ENCODE peak calls at places on chromosome 12, in seven cellular contexts. One of them, this sample, is unnamed.

GRCh38 chr12:68264175-68264863 is 10.9 kb upstream of the IL22 start:
- DNase-seq in stimulated activated CD4-positive, alpha-beta T cell treated with anti-CD3 and anti-CD28 coated beads, Interleukin-15, amount 100 ng/mL, for 1 hour: no peak
- DNase-seq in fibroblast of lung: peak; percentile 59
- DNase-seq in MV-4-11: no peak
- DNase-seq in DMS79 treated with DMSO at 0.1 percent for 48 hours: no peak
- DNase-seq in NCI-H1092 treated with DMSO at 0.1 percent for 48 hours: no peak
- DNase-seq in gastrocnemius medialis: no peak
- DNase-seq in this sample: no peak

GRCh38 chr12:6823161-6824084 is 1.8 kb downstream of the GPR162 start:
- DNase-seq in stimulated activated CD4-positive, alpha-beta T cell treated with anti-CD3 and anti-CD28 coated beads, Interleukin-15, amount 100 ng/mL, for 1 hour: no peak
- DNase-seq in MV-4-11: no peak
- DNase-seq in DMS79 treated with DMSO at 0.1 percent for 48 hours: no peak
- DNase-seq in fibroblast of lung: no peak
- DNase-seq in NCI-H1092 treated with DMSO at 0.1 percent for 48 hours: no peak
- DNase-seq in gastrocnemius medialis: no peak
- DNase-seq in this sample: no peak

GRCh38 chr12:26691234-26691970 is 141.6 kb downstream of the ITPR2 start:
- DNase-seq in fibroblast of lung: peak; percentile 99
- DNase-seq in gastrocnemius medialis: no peak
- DNase-seq in MV-4-11: no peak
- DNase-seq in NCI-H1092 treated with DMSO at 0.1 percent for 48 hours: no peak
- DNase-seq in stimulated activated CD4-positive, alpha-beta T cell treated with anti-CD3 and anti-CD28 coated beads, Interleukin-15, amount 100 ng/mL, for 1 hour: no peak
- DNase-seq in DMS79 treated with DMSO at 0.1 percent for 48 hours: no peak
- DNase-seq in this sample: no peak

GRCh38 chr12:69949324-69949723 is 124.3 kb downstream of the MYRFL start:
- DNase-seq in DMS79 treated with DMSO at 0.1 percent for 48 hours: no peak
- DNase-seq in MV-4-11: no peak
- DNase-seq in stimulated activated CD4-positive, alpha-beta T cell treated with anti-CD3 and anti-CD28 coated beads, Interleukin-15, amount 100 ng/mL, for 1 hour: no peak
- DNase-seq in NCI-H1092 treated with DMSO at 0.1 percent for 48 hours: no peak
- DNase-seq in gastrocnemius medialis: no peak
- DNase-seq in fibroblast of lung: no peak
- DNase-seq in this sample: no peak

GRCh38 chr12:57276935-57277563 is 26.1 kb upstream of the STAC3 start:
- DNase-seq in MV-4-11: no peak
- DNase-seq in stimulated activated CD4-positive, alpha-beta T cell treated with anti-CD3 and anti-CD28 coated beads, Interleukin-15, amount 100 ng/mL, for 1 hour: no peak
- DNase-seq in gastrocnemius medialis: no peak
- DNase-seq in NCI-H1092 treated with DMSO at 0.1 percent for 48 hours: no peak
- DNase-seq in DMS79 treated with DMSO at 0.1 percent for 48 hours: no peak
- DNase-seq in fibroblast of lung: peak; percentile 18
- DNase-seq in this sample: no peak

GRCh38 chr12:124551268-124552144 is 15.9 kb downstream of the NCOR2 start:
- DNase-seq in gastrocnemius medialis: peak; percentile 56
- DNase-seq in MV-4-11: peak; percentile 88
- DNase-seq in NCI-H1092 treated with DMSO at 0.1 percent for 48 hours: peak; percentile 47
- DNase-seq in fibroblast of lung: no peak
- DNase-seq in DMS79 treated with DMSO at 0.1 percent for 48 hours: peak; percentile 75
- DNase-seq in stimulated activated CD4-positive, alpha-beta T cell treated with anti-CD3 and anti-CD28 coated beads, Interleukin-15, amount 100 ng/mL, for 1 hour: no peak
- DNase-seq in this sample: no peak

GRCh38 chr12:79127268-79127895 is 262.8 kb downstream of the SYT1 start:
- DNase-seq in fibroblast of lung: peak; percentile 99
- DNase-seq in stimulated activated CD4-positive, alpha-beta T cell treated with anti-CD3 and anti-CD28 coated beads, Interleukin-15, amount 100 ng/mL, for 1 hour: no peak
- DNase-seq in MV-4-11: peak; percentile 95
- DNase-seq in gastrocnemius medialis: no peak
- DNase-seq in NCI-H1092 treated with DMSO at 0.1 percent for 48 hours: no peak
- DNase-seq in DMS79 treated with DMSO at 0.1 percent for 48 hours: no peak
- DNase-seq in this sample: no peak

GRCh38 chr12:45852508-45852907 is 123.0 kb downstream of the ARID2 start:
- DNase-seq in DMS79 treated with DMSO at 0.1 percent for 48 hours: no peak
- DNase-seq in MV-4-11: no peak
- DNase-seq in gastrocnemius medialis: no peak
- DNase-seq in fibroblast of lung: no peak
- DNase-seq in stimulated activated CD4-positive, alpha-beta T cell treated with anti-CD3 and anti-CD28 coated beads, Interleukin-15, amount 100 ng/mL, for 1 hour: no peak
- DNase-seq in NCI-H1092 treated with DMSO at 0.1 percent for 48 hours: no peak
- DNase-seq in this sample: no peak

GRCh38 chr12:117513353-117513752 is 151.9 kb upstream of the NOS1 start:
- DNase-seq in stimulated activated CD4-positive, alpha-beta T cell treated with anti-CD3 and anti-CD28 coated beads, Interleukin-15, amount 100 ng/mL, for 1 hour: no peak
- DNase-seq in fibroblast of lung: no peak
- DNase-seq in MV-4-11: no peak
- DNase-seq in gastrocnemius medialis: no peak
- DNase-seq in NCI-H1092 treated with DMSO at 0.1 percent for 48 hours: peak; percentile 14
- DNase-seq in DMS79 treated with DMSO at 0.1 percent for 48 hours: no peak
- DNase-seq in this sample: no peak

GRCh38 chr12:51901121-51901812 is 6.0 kb upstream of the ACVRL1 start:
- DNase-seq in stimulated activated CD4-positive, alpha-beta T cell treated with anti-CD3 and anti-CD28 coated beads, Interleukin-15, amount 100 ng/mL, for 1 hour: no peak
- DNase-seq in MV-4-11: no peak
- DNase-seq in NCI-H1092 treated with DMSO at 0.1 percent for 48 hours: no peak
- DNase-seq in gastrocnemius medialis: no peak
- DNase-seq in fibroblast of lung: no peak
- DNase-seq in DMS79 treated with DMSO at 0.1 percent for 48 hours: no peak
- DNase-seq in this sample: no peak

GRCh38 chr12:115294443-115295133 is 610.6 kb upstream of the TBX3 start:
- DNase-seq in gastrocnemius medialis: no peak
- DNase-seq in DMS79 treated with DMSO at 0.1 percent for 48 hours: peak; percentile 47
- DNase-seq in NCI-H1092 treated with DMSO at 0.1 percent for 48 hours: no peak
- DNase-seq in MV-4-11: no peak
- DNase-seq in stimulated activated CD4-positive, alpha-beta T cell treated with anti-CD3 and anti-CD28 coated beads, Interleukin-15, amount 100 ng/mL, for 1 hour: no peak
- DNase-seq in fibroblast of lung: peak; percentile 43
- DNase-seq in this sample: no peak

GRCh38 chr12:107493646-107494045 is 192.0 kb upstream of the PWP1 start:
- DNase-seq in gastrocnemius medialis: no peak
- DNase-seq in fibroblast of lung: no peak
- DNase-seq in stimulated activated CD4-positive, alpha-beta T cell treated with anti-CD3 and anti-CD28 coated beads, Interleukin-15, amount 100 ng/mL, for 1 hour: no peak
- DNase-seq in MV-4-11: peak; percentile 0
- DNase-seq in DMS79 treated with DMSO at 0.1 percent for 48 hours: no peak
- DNase-seq in NCI-H1092 treated with DMSO at 0.1 percent for 48 hours: no peak
- DNase-seq in this sample: no peak

GRCh38 chr12:51392556-51393237 is 1.5 kb upstream of the GALNT6 start:
- DNase-seq in MV-4-11: no peak
- DNase-seq in stimulated activated CD4-positive, alpha-beta T cell treated with anti-CD3 and anti-CD28 coated beads, Interleukin-15, amount 100 ng/mL, for 1 hour: no peak
- DNase-seq in gastrocnemius medialis: no peak
- DNase-seq in fibroblast of lung: peak; percentile 54
- DNase-seq in NCI-H1092 treated with DMSO at 0.1 percent for 48 hours: no peak
- DNase-seq in DMS79 treated with DMSO at 0.1 percent for 48 hours: peak; percentile 10
- DNase-seq in this sample: no peak

GRCh38 chr12:90106568-90106967 is 397.9 kb upstream of the ATP2B1 start:
- DNase-seq in MV-4-11: no peak
- DNase-seq in NCI-H1092 treated with DMSO at 0.1 percent for 48 hours: no peak
- DNase-seq in gastrocnemius medialis: no peak
- DNase-seq in DMS79 treated with DMSO at 0.1 percent for 48 hours: no peak
- DNase-seq in stimulated activated CD4-positive, alpha-beta T cell treated with anti-CD3 and anti-CD28 coated beads, Interleukin-15, amount 100 ng/mL, for 1 hour: no peak
- DNase-seq in fibroblast of lung: no peak
- DNase-seq in this sample: no peak

GRCh38 chr12:10368206-10369171 is 21.4 kb downstream of the KLRK1 start:
- DNase-seq in gastrocnemius medialis: no peak
- DNase-seq in DMS79 treated with DMSO at 0.1 percent for 48 hours: no peak
- DNase-seq in MV-4-11: peak; percentile 21
- DNase-seq in fibroblast of lung: no peak
- DNase-seq in NCI-H1092 treated with DMSO at 0.1 percent for 48 hours: no peak
- DNase-seq in stimulated activated CD4-positive, alpha-beta T cell treated with anti-CD3 and anti-CD28 coated beads, Interleukin-15, amount 100 ng/mL, for 1 hour: no peak
- DNase-seq in this sample: no peak

GRCh38 chr12:115166698-115167315 is 482.8 kb upstream of the TBX3 start:
- DNase-seq in MV-4-11: no peak
- DNase-seq in gastrocnemius medialis: no peak
- DNase-seq in DMS79 treated with DMSO at 0.1 percent for 48 hours: no peak
- DNase-seq in fibroblast of lung: peak; percentile 75
- DNase-seq in NCI-H1092 treated with DMSO at 0.1 percent for 48 hours: peak; percentile 8
- DNase-seq in stimulated activated CD4-positive, alpha-beta T cell treated with anti-CD3 and anti-CD28 coated beads, Interleukin-15, amount 100 ng/mL, for 1 hour: no peak
- DNase-seq in this sample: no peak

GRCh38 chr12:68631177-68631576 is 20.5 kb downstream of the RAP1B start:
- DNase-seq in DMS79 treated with DMSO at 0.1 percent for 48 hours: no peak
- DNase-seq in stimulated activated CD4-positive, alpha-beta T cell treated with anti-CD3 and anti-CD28 coated beads, Interleukin-15, amount 100 ng/mL, for 1 hour: no peak
- DNase-seq in NCI-H1092 treated with DMSO at 0.1 percent for 48 hours: no peak
- DNase-seq in fibroblast of lung: peak; percentile 59
- DNase-seq in MV-4-11: no peak
- DNase-seq in gastrocnemius medialis: no peak
- DNase-seq in this sample: no peak

GRCh38 chr12:47029903-47030302 is 49.5 kb upstream of the PCED1B start:
- DNase-seq in NCI-H1092 treated with DMSO at 0.1 percent for 48 hours: no peak
- DNase-seq in stimulated activated CD4-positive, alpha-beta T cell treated with anti-CD3 and anti-CD28 coated beads, Interleukin-15, amount 100 ng/mL, for 1 hour: no peak
- DNase-seq in gastrocnemius medialis: no peak
- DNase-seq in DMS79 treated with DMSO at 0.1 percent for 48 hours: no peak
- DNase-seq in MV-4-11: no peak
- DNase-seq in fibroblast of lung: no peak
- DNase-seq in this sample: no peak

GRCh38 chr12:116534341-116535121 is 24.6 kb upstream of the MAP1LC3B2 start:
- DNase-seq in fibroblast of lung: peak; percentile 59
- DNase-seq in DMS79 treated with DMSO at 0.1 percent for 48 hours: peak; percentile 8
- DNase-seq in MV-4-11: no peak
- DNase-seq in NCI-H1092 treated with DMSO at 0.1 percent for 48 hours: no peak
- DNase-seq in stimulated activated CD4-positive, alpha-beta T cell treated with anti-CD3 and anti-CD28 coated beads, Interleukin-15, amount 100 ng/mL, for 1 hour: no peak
- DNase-seq in gastrocnemius medialis: no peak
- DNase-seq in this sample: no peak

GRCh38 chr12:94841171-94841570 is 162.3 kb downstream of the NDUFA12 start:
- DNase-seq in MV-4-11: no peak
- DNase-seq in NCI-H1092 treated with DMSO at 0.1 percent for 48 hours: peak; percentile 2
- DNase-seq in gastrocnemius medialis: no peak
- DNase-seq in DMS79 treated with DMSO at 0.1 percent for 48 hours: no peak
- DNase-seq in fibroblast of lung: no peak
- DNase-seq in stimulated activated CD4-positive, alpha-beta T cell treated with anti-CD3 and anti-CD28 coated beads, Interleukin-15, amount 100 ng/mL, for 1 hour: no peak
- DNase-seq in this sample: no peak

GRCh38 chr12:57518920-57519757 is 1.2 kb downstream of the DDIT3 start:
- DNase-seq in gastrocnemius medialis: peak; percentile 58
- DNase-seq in DMS79 treated with DMSO at 0.1 percent for 48 hours: no peak
- DNase-seq in NCI-H1092 treated with DMSO at 0.1 percent for 48 hours: no peak
- DNase-seq in stimulated activated CD4-positive, alpha-beta T cell treated with anti-CD3 and anti-CD28 coated beads, Interleukin-15, amount 100 ng/mL, for 1 hour: no peak
- DNase-seq in MV-4-11: peak; percentile 34
- DNase-seq in fibroblast of lung: peak; percentile 16
- DNase-seq in this sample: no peak

GRCh38 chr12:122310636-122311035 is 44.3 kb upstream of the VPS33A start:
- DNase-seq in gastrocnemius medialis: no peak
- DNase-seq in MV-4-11: no peak
- DNase-seq in NCI-H1092 treated with DMSO at 0.1 percent for 48 hours: no peak
- DNase-seq in stimulated activated CD4-positive, alpha-beta T cell treated with anti-CD3 and anti-CD28 coated beads, Interleukin-15, amount 100 ng/mL, for 1 hour: no peak
- DNase-seq in fibroblast of lung: no peak
- DNase-seq in DMS79 treated with DMSO at 0.1 percent for 48 hours: no peak
- DNase-seq in this sample: no peak

GRCh38 chr12:51082561-51083139 is 746 bp downstream of the CSRNP2 start:
- DNase-seq in fibroblast of lung: peak; percentile 54
- DNase-seq in stimulated activated CD4-positive, alpha-beta T cell treated with anti-CD3 and anti-CD28 coated beads, Interleukin-15, amount 100 ng/mL, for 1 hour: no peak
- DNase-seq in NCI-H1092 treated with DMSO at 0.1 percent for 48 hours: peak; percentile 21
- DNase-seq in MV-4-11: peak; percentile 17
- DNase-seq in DMS79 treated with DMSO at 0.1 percent for 48 hours: peak; percentile 17
- DNase-seq in gastrocnemius medialis: no peak
- DNase-seq in this sample: no peak

GRCh38 chr12:103773109-103773905 is 67.7 kb downstream of the NT5DC3 start:
- DNase-seq in fibroblast of lung: peak; percentile 36
- DNase-seq in MV-4-11: no peak
- DNase-seq in NCI-H1092 treated with DMSO at 0.1 percent for 48 hours: no peak
- DNase-seq in gastrocnemius medialis: no peak
- DNase-seq in DMS79 treated with DMSO at 0.1 percent for 48 hours: peak; percentile 49
- DNase-seq in stimulated activated CD4-positive, alpha-beta T cell treated with anti-CD3 and anti-CD28 coated beads, Interleukin-15, amount 100 ng/mL, for 1 hour: no peak
- DNase-seq in this sample: no peak

GRCh38 chr12:78328524-78328923 is 497.8 kb downstream of the NAV3 start:
- DNase-seq in DMS79 treated with DMSO at 0.1 percent for 48 hours: no peak
- DNase-seq in stimulated activated CD4-positive, alpha-beta T cell treated with anti-CD3 and anti-CD28 coated beads, Interleukin-15, amount 100 ng/mL, for 1 hour: no peak
- DNase-seq in NCI-H1092 treated with DMSO at 0.1 percent for 48 hours: no peak
- DNase-seq in MV-4-11: no peak
- DNase-seq in gastrocnemius medialis: no peak
- DNase-seq in fibroblast of lung: no peak
- DNase-seq in this sample: no peak

GRCh38 chr12:11576104-11576503 is 73.4 kb upstream of the ETV6 start:
- DNase-seq in MV-4-11: peak; percentile 29
- DNase-seq in gastrocnemius medialis: no peak
- DNase-seq in stimulated activated CD4-positive, alpha-beta T cell treated with anti-CD3 and anti-CD28 coated beads, Interleukin-15, amount 100 ng/mL, for 1 hour: no peak
- DNase-seq in DMS79 treated with DMSO at 0.1 percent for 48 hours: no peak
- DNase-seq in fibroblast of lung: peak; percentile 77
- DNase-seq in NCI-H1092 treated with DMSO at 0.1 percent for 48 hours: no peak
- DNase-seq in this sample: no peak

GRCh38 chr12:103909811-103910210 is 20.4 kb upstream of the HSP90B1 start:
- DNase-seq in stimulated activated CD4-positive, alpha-beta T cell treated with anti-CD3 and anti-CD28 coated beads, Interleukin-15, amount 100 ng/mL, for 1 hour: no peak
- DNase-seq in NCI-H1092 treated with DMSO at 0.1 percent for 48 hours: no peak
- DNase-seq in DMS79 treated with DMSO at 0.1 percent for 48 hours: no peak
- DNase-seq in fibroblast of lung: peak; percentile 70
- DNase-seq in MV-4-11: no peak
- DNase-seq in gastrocnemius medialis: no peak
- DNase-seq in this sample: no peak

GRCh38 chr12:76206677-76207072 is 122.2 kb upstream of the NAP1L1 start:
- DNase-seq in DMS79 treated with DMSO at 0.1 percent for 48 hours: no peak
- DNase-seq in MV-4-11: no peak
- DNase-seq in gastrocnemius medialis: no peak
- DNase-seq in NCI-H1092 treated with DMSO at 0.1 percent for 48 hours: no peak
- DNase-seq in stimulated activated CD4-positive, alpha-beta T cell treated with anti-CD3 and anti-CD28 coated beads, Interleukin-15, amount 100 ng/mL, for 1 hour: no peak
- DNase-seq in fibroblast of lung: no peak
- DNase-seq in this sample: no peak

GRCh38 chr12:95102916-95103671 is 29.7 kb upstream of the NR2C1 start:
- DNase-seq in NCI-H1092 treated with DMSO at 0.1 percent for 48 hours: peak; percentile 78
- DNase-seq in stimulated activated CD4-positive, alpha-beta T cell treated with anti-CD3 and anti-CD28 coated beads, Interleukin-15, amount 100 ng/mL, for 1 hour: no peak
- DNase-seq in MV-4-11: peak; percentile 89
- DNase-seq in fibroblast of lung: peak; percentile 94
- DNase-seq in gastrocnemius medialis: no peak
- DNase-seq in DMS79 treated with DMSO at 0.1 percent for 48 hours: peak; percentile 97
- DNase-seq in this sample: no peak

GRCh38 chr12:89856431-89856830 is 147.8 kb upstream of the ATP2B1 start:
- DNase-seq in NCI-H1092 treated with DMSO at 0.1 percent for 48 hours: no peak
- DNase-seq in fibroblast of lung: peak; percentile 87
- DNase-seq in gastrocnemius medialis: no peak
- DNase-seq in stimulated activated CD4-positive, alpha-beta T cell treated with anti-CD3 and anti-CD28 coated beads, Interleukin-15, amount 100 ng/mL, for 1 hour: no peak
- DNase-seq in DMS79 treated with DMSO at 0.1 percent for 48 hours: no peak
- DNase-seq in MV-4-11: peak; percentile 97
- DNase-seq in this sample: no peak

GRCh38 chr12:26198742-26199141 is 3.4 kb downstream of the SSPN start:
- DNase-seq in fibroblast of lung: peak; percentile 87
- DNase-seq in DMS79 treated with DMSO at 0.1 percent for 48 hours: no peak
- DNase-seq in gastrocnemius medialis: peak; percentile 47
- DNase-seq in stimulated activated CD4-positive, alpha-beta T cell treated with anti-CD3 and anti-CD28 coated beads, Interleukin-15, amount 100 ng/mL, for 1 hour: no peak
- DNase-seq in NCI-H1092 treated with DMSO at 0.1 percent for 48 hours: no peak
- DNase-seq in MV-4-11: no peak
- DNase-seq in this sample: no peak

GRCh38 chr12:123995023-123995422 is 22.0 kb downstream of the ZNF664 start:
- DNase-seq in fibroblast of lung: peak; percentile 91
- DNase-seq in gastrocnemius medialis: no peak
- DNase-seq in NCI-H1092 treated with DMSO at 0.1 percent for 48 hours: no peak
- DNase-seq in stimulated activated CD4-positive, alpha-beta T cell treated with anti-CD3 and anti-CD28 coated beads, Interleukin-15, amount 100 ng/mL, for 1 hour: no peak
- DNase-seq in MV-4-11: no peak
- DNase-seq in DMS79 treated with DMSO at 0.1 percent for 48 hours: no peak
- DNase-seq in this sample: no peak

This sample was measured in central memory CD8-positive, alpha-beta T cell.